ENCODE peak calls at places on chromosomes 1 and 21, in ten cellular contexts. L is amniotic stem cell; A is GM20000; I is stimulated activated CD4-positive, alpha-beta T cell treated with anti-CD3 and anti-CD28 coated beads, Interleukin-1b, Interleukin-23, amount 100 ng/mL, for 4 hours; Z is iPS DF 6.9; O is central memory CD4-positive, alpha-beta T cell; K is NCI-H774; Q is B cell; U is transverse colon; F is AG08396. T is an unnamed sample.

GRCh38 chr1:54965624-54966340 is 14.6 kb upstream of the TMEM61 start:
- DNase-seq in I (no peak), L (no peak), K (no peak), F (peak; percentile 12), Q (peak; percentile 13), A (peak; percentile 55), O (no peak), Z (no peak), U (peak; percentile 45), T (no peak)

GRCh38 chr1:26724118-26724517 is 28.3 kb downstream of the ARID1A start:
- DNase-seq in F (no peak), O (no peak), Z (no peak), Q (no peak), I (no peak), A (no peak), L (no peak), K (no peak), U (no peak), T (no peak)

GRCh38 chr1:167996266-167996665 is 59.4 kb upstream of the MPC2 start:
- DNase-seq in U (no peak), K (no peak), O (no peak), Z (no peak), A (no peak), I (no peak), L (no peak), F (no peak), Q (no peak), T (no peak)

GRCh38 chr21:36560933-36561575 is 81.1 kb upstream of the CLDN14 start:
- DNase-seq in I (no peak), K (no peak), L (no peak), A (no peak), Q (no peak), Z (no peak), U (no peak), F (no peak), O (no peak), T (no peak)

GRCh38 chr1:172650474-172651193 is 8.3 kb upstream of the FASLG start:
- DNase-seq in F (no peak), U (no peak), A (no peak), I (no peak), L (no peak), Q (no peak), K (no peak), Z (no peak), O (no peak), T (no peak)

GRCh38 chr1:229952135-229952534 is 114.9 kb upstream of the GALNT2 start:
- DNase-seq in U (no peak), A (no peak), K (no peak), F (no peak), I (no peak), Z (no peak), L (no peak), Q (no peak), O (no peak), T (no peak)

GRCh38 chr1:93443456-93443855 is 4.5 kb upstream of the FNBP1L start:
- DNase-seq in L (no peak), I (no peak), K (no peak), Q (no peak), Z (no peak), U (no peak), F (no peak), O (no peak), A (no peak), T (no peak)

GRCh38 chr1:13801711-13802486 is 101.9 kb downstream of the PRDM2 start:
- DNase-seq in A (no peak), U (peak; percentile 55), K (no peak), F (no peak), O (no peak), Q (no peak), L (no peak), I (no peak), Z (no peak), T (no peak)

GRCh38 chr21:45022736-45023135 is 51.6 kb upstream of the ADARB1 start:
- DNase-seq in A (no peak), Z (no peak), F (no peak), I (no peak), O (no peak), Q (no peak), U (no peak), L (no peak), K (no peak), T (no peak)

T was measured in CD4-positive, alpha-beta memory T cell.